ENCODE peak calls at places on chromosome 11, in six cellular contexts. S, J, D, V, B and K are unnamed samples.

GRCh38 chr11:72111300-72111699 is 1.2 kb downstream of the ANAPC15 start:
- DNase-seq in S (no peak), J (no peak), D (no peak), V (no peak), B (no peak), K (no peak)

GRCh38 chr11:100316990-100317389 is 370.1 kb upstream of the ARHGAP42 start:
- DNase-seq in S (no peak), J (no peak), D (no peak), V (no peak), B (no peak), K (no peak)

GRCh38 chr11:67024966-67025365 is 2.0 kb downstream of the SYT12 start:
- DNase-seq in S (no peak), J (peak), D (no peak), V (no peak), B (no peak), K (no peak)

GRCh38 chr11:26201411-26201810 is 130.5 kb upstream of the ANO3 start:
- DNase-seq in S (no peak), J (no peak), D (no peak), V (no peak), B (peak), K (no peak)

GRCh38 chr11:117953029-117953671 is 23.9 kb upstream of the TMPRSS13 start:
- DNase-seq in S (peak), J (no peak), D (no peak), V (no peak), B (no peak), K (no peak)

GRCh38 chr11:69913591-69914285 is 94.5 kb upstream of the FGF3 start:
- DNase-seq in S (no peak), J (no peak), D (no peak), V (peak), B (no peak), K (no peak)

GRCh38 chr11:124402326-124402922 is 3.6 kb upstream of the OR8B3 start:
- DNase-seq in S (peak), J (peak), D (peak), V (peak), B (peak), K (peak)

GRCh38 chr11:63892233-63892632 is 24.7 kb downstream of the RCOR2 start:
- DNase-seq in S (no peak), J (no peak), D (peak), V (no peak), B (peak), K (no peak)

GRCh38 chr11:114307524-114308203 is 11.5 kb downstream of the NNMT start:
- DNase-seq in S (no peak), J (no peak), D (peak), V (no peak), B (peak), K (no peak)

GRCh38 chr11:83401506-83402225 is 115.5 kb upstream of the CCDC90B start:
- DNase-seq in S (no peak), J (no peak), D (no peak), V (no peak), B (no peak), K (no peak)

GRCh38 chr11:18633256-18634139 is 644 bp downstream of the SPTY2D1 start:
- DNase-seq in S (peak), J (no peak), D (peak), V (no peak), B (peak), K (peak)

GRCh38 chr11:12997168-12997567 is 11.9 kb upstream of the RASSF10 start:
- DNase-seq in S (no peak), J (no peak), D (no peak), V (no peak), B (no peak), K (no peak)

GRCh38 chr11:110159491-110159890 is 66.3 kb downstream of the ZC3H12C start:
- DNase-seq in S (no peak), J (no peak), D (no peak), V (no peak), B (no peak), K (no peak)

GRCh38 chr11:94010136-94010535 is 11.0 kb upstream of the HEPHL1 start:
- DNase-seq in S (no peak), J (no peak), D (no peak), V (no peak), B (no peak), K (no peak)

GRCh38 chr11:35045219-35045819 is 93.7 kb upstream of the CD44 start:
- DNase-seq in S (no peak), J (no peak), D (no peak), V (no peak), B (no peak), K (no peak)

GRCh38 chr11:75944515-75944914 is 129.5 kb downstream of the UVRAG start:
- DNase-seq in S (no peak), J (no peak), D (no peak), V (no peak), B (no peak), K (no peak)

GRCh38 chr11:110295086-110295485 is 1.3 kb downstream of the RDX start:
- DNase-seq in S (no peak), J (no peak), D (no peak), V (no peak), B (no peak), K (no peak)

GRCh38 chr11:107770546-107770945 is 58.7 kb upstream of the SLN start:
- DNase-seq in S (no peak), J (no peak), D (peak), V (no peak), B (peak), K (no peak)

GRCh38 chr11:58867556-58867955 is 23.1 kb upstream of the GLYATL2 start:
- DNase-seq in S (no peak), J (no peak), D (no peak), V (no peak), B (no peak), K (no peak)

GRCh38 chr11:77095551-77096490 is 6.8 kb upstream of the OMP start:
- DNase-seq in S (no peak), J (no peak), D (no peak), V (no peak), B (no peak), K (no peak)

GRCh38 chr11:55655096-55655495 is 6.9 kb upstream of the OR4C6 start:
- DNase-seq in S (no peak), J (no peak), D (no peak), V (no peak), B (no peak), K (no peak)

GRCh38 chr11:35424157-35424945 is 5.0 kb upstream of the SLC1A2 start:
- DNase-seq in S (no peak), J (no peak), D (no peak), V (no peak), B (peak), K (no peak)

GRCh38 chr11:28383471-28383870 is 275.3 kb downstream of the METTL15 start:
- DNase-seq in S (no peak), J (no peak), D (no peak), V (no peak), B (peak), K (no peak)

GRCh38 chr11:75969626-75970308 is 154.8 kb downstream of the UVRAG start:
- DNase-seq in S (no peak), J (no peak), D (peak), V (no peak), B (peak), K (no peak)

GRCh38 chr11:34610324-34611041 is 10.4 kb upstream of the EHF start:
- DNase-seq in S (no peak), J (no peak), D (no peak), V (no peak), B (no peak), K (no peak)

GRCh38 chr11:86218125-86219081 is 26.1 kb upstream of the EED start:
- DNase-seq in S (peak), J (no peak), D (peak), V (peak), B (peak), K (peak)

GRCh38 chr11:16296243-16296642 is 60.1 kb downstream of the SOX6 start:
- DNase-seq in S (no peak), J (no peak), D (no peak), V (no peak), B (no peak), K (no peak)

GRCh38 chr11:10771457-10771856 is 20.4 kb downstream of the CTR9 start:
- DNase-seq in S (no peak), J (no peak), D (no peak), V (no peak), B (no peak), K (no peak)

GRCh38 chr11:121321614-121322243 is 29.2 kb downstream of the SC5D start:
- DNase-seq in S (peak), J (no peak), D (peak), V (peak), B (peak), K (no peak)

GRCh38 chr11:86099727-86100320 is 30.9 kb upstream of the PICALM start:
- DNase-seq in S (peak), J (peak), D (no peak), V (no peak), B (peak), K (no peak)

GRCh38 chr11:87453531-87454089 is 415.9 kb downstream of the TMEM135 start:
- DNase-seq in S (peak), J (no peak), D (no peak), V (no peak), B (no peak), K (no peak)

GRCh38 chr11:35765211-35765610 is 102.6 kb downstream of the TRIM44 start:
- DNase-seq in S (no peak), J (no peak), D (no peak), V (no peak), B (peak), K (no peak)

GRCh38 chr11:68845351-68846002 is 3.8 kb upstream of the CPT1A start:
- DNase-seq in S (no peak), J (no peak), D (peak), V (no peak), B (no peak), K (no peak)

GRCh38 chr11:121459413-121460041 is 6.8 kb upstream of the SORL1-AS1 start:
- DNase-seq in S (no peak), J (no peak), D (no peak), V (no peak), B (no peak), K (no peak)

GRCh38 chr11:67276821-67277230 is 10.6 kb downstream of the GRK2 start:
- DNase-seq in S (peak), J (peak), D (peak), V (peak), B (peak), K (peak)

GRCh38 chr11:12110201-12110713 is at the start of gene MICAL2:
- DNase-seq in S (no peak), J (peak), D (peak), V (peak), B (peak), K (peak)

GRCh38 chr11:65588199-65589054 is 7.2 kb downstream of the KCNK7 start:
- DNase-seq in S (peak), J (no peak), D (peak), V (peak), B (no peak), K (peak)

GRCh38 chr11:96125400-96125799 is 201.5 kb upstream of the MTMR2 start:
- DNase-seq in S (no peak), J (no peak), D (no peak), V (no peak), B (no peak), K (no peak)

GRCh38 chr11:96123301-96123700 is 199.4 kb upstream of the MTMR2 start:
- DNase-seq in S (peak), J (no peak), D (no peak), V (no peak), B (no peak), K (no peak)

GRCh38 chr11:96124155-96124554 is 200.2 kb upstream of the MTMR2 start:
- DNase-seq in S (no peak), J (no peak), D (no peak), V (no peak), B (no peak), K (no peak)

GRCh38 chr11:96119211-96119610 is 195.3 kb upstream of the MTMR2 start:
- DNase-seq in S (no peak), J (no peak), D (no peak), V (no peak), B (no peak), K (no peak)

GRCh38 chr11:96122601-96123044 is 198.7 kb upstream of the MTMR2 start:
- DNase-seq in S (no peak), J (no peak), D (no peak), V (no peak), B (no peak), K (no peak)
- TF ChIP-seq CTCF in S (no peak), J (no peak), D (no peak), V (no peak), B (no peak), K (no peak)

GRCh38 chr11:111300569-111300968 is 2.2 kb downstream of the POU2AF3 start:
- DNase-seq in S (no peak), J (no peak), D (no peak), V (no peak), B (no peak), K (no peak)
- TF ChIP-seq CTCF in S (no peak), J (no peak), D (no peak), V (no peak), B (no peak), K (no peak)

GRCh38 chr11:126506789-126507188 is 151.3 kb downstream of the ST3GAL4 start:
- DNase-seq in S (no peak), J (no peak), D (no peak), V (no peak), B (no peak), K (no peak)

GRCh38 chr11:126512251-126512650 is 156.8 kb downstream of the ST3GAL4 start:
- DNase-seq in S (no peak), J (no peak), D (no peak), V (no peak), B (no peak), K (no peak)

GRCh38 chr11:126511475-126512115 is 156.1 kb downstream of the ST3GAL4 start:
- DNase-seq in S (no peak), J (no peak), D (no peak), V (no peak), B (no peak), K (no peak)

GRCh38 chr11:126510621-126511370 is 155.3 kb downstream of the ST3GAL4 start:
- DNase-seq in S (no peak), J (no peak), D (peak), V (no peak), B (peak), K (no peak)

GRCh38 chr11:126507646-126508045 is 152.2 kb downstream of the ST3GAL4 start:
- DNase-seq in S (no peak), J (no peak), D (no peak), V (no peak), B (no peak), K (no peak)
- TF ChIP-seq CTCF in S (no peak), J (no peak), D (no peak), V (no peak), B (no peak), K (no peak)

GRCh38 chr11:43924112-43924855 is 18.2 kb upstream of the C11orf96 start:
- DNase-seq in S (no peak), J (no peak), D (no peak), V (peak), B (no peak), K (no peak)

GRCh38 chr11:43923327-43924111 is 18.9 kb upstream of the C11orf96 start:
- DNase-seq in S (no peak), J (no peak), D (peak), V (no peak), B (no peak), K (no peak)

GRCh38 chr11:43922295-43922648 is 20.2 kb upstream of the C11orf96 start:
- DNase-seq in S (no peak), J (no peak), D (no peak), V (no peak), B (no peak), K (no peak)

GRCh38 chr11:43921561-43922294 is 20.7 kb upstream of the C11orf96 start:
- DNase-seq in S (no peak), J (no peak), D (no peak), V (no peak), B (no peak), K (no peak)

DNA sequence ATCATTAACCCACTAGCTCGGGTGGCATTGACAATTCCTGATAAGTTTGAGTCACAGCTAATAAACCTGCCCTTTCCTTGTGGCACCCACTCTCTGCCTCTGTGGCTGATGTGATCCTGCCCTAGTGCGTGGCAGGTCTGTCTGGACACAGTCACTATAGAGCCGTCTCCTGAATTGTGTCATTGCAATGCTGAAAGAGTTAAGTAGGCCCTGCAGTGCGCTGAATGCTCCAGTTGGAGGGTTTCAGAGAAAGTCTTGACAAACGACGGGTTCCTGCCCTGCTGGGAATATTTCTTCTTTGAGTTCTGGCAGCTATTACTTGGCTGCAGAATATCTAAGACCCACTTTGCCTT is 19.5 kb upstream of the C11orf96 start:
- DNase-seq in S (no peak), J (no peak), D (no peak), V (no peak), B (no peak), K (no peak)
- TF ChIP-seq CTCF in S (no peak), J (no peak), D (no peak), V (no peak), B (no peak), K (no peak)

DNA sequence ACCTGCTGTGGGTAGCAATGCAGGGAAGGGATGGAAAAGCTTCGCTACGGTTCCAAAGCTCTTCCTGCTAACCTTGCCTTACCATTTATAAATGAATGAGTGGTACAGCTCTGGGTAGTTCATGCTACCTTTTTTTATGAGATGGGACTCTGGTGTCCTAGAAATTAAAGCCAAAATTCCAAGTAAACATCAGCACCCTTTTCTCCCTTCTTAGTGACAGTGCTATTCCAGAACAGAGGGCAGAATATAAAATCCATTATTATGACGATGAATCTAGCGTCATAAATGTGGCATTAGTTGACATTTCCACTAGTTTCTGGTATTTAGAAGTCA is 447 bp upstream of the SVIP start:
- DNase-seq in S (no peak), J (no peak), D (no peak), V (no peak), B (no peak), K (no peak)
- TF ChIP-seq CTCF in S (no peak), J (no peak), D (no peak), V (no peak), B (no peak), K (no peak)

GRCh38 chr11:103927535-103927934 is 108.9 kb upstream of the DDI1 start:
- DNase-seq in S (peak), J (no peak), D (peak), V (no peak), B (peak), K (no peak)
- TF ChIP-seq CTCF in S (peak), J (peak), D (peak), V (no peak), B (peak), K (peak)